ENCODE peak calls at places on chromosomes 7 and 10, in seven cellular contexts. O is mesothelial cell of epicardium, I is T-helper 9 cell, D is GM23248, E is SK-N-DZ, Q is T47D, Y is GM12865. W is an unnamed sample.

GRCh38 chr10:14556285-14556956 is 218.3 kb downstream of the FAM107B start:
- DNase-seq in O (no peak), I (no peak), D (no peak), E (no peak), Q (peak), Y (peak), W (no peak)

GRCh38 chr10:689433-690226 is at the start of gene DIP2C:
- DNase-seq in O (peak), I (no peak), D (peak), E (peak), Q (peak), Y (no peak), W (peak)

GRCh38 chr7:127588697-127589482 is 679 bp downstream of the ARF5 start:
- DNase-seq in O (peak), I (no peak), D (peak), E (peak), Q (peak), Y (peak), W (peak)

GRCh38 chr7:85525661-85526060 is 338.8 kb upstream of the SEMA3D start:
- DNase-seq in O (no peak), I (no peak), D (peak), E (no peak), Q (no peak), Y (no peak), W (no peak)

GRCh38 chr10:112689327-112689726 is 242.3 kb downstream of the VTI1A start:
- DNase-seq in O (peak), I (no peak), D (peak), E (peak), Q (peak), Y (no peak), W (no peak)

GRCh38 chr10:109962247-109962646 is 38.9 kb upstream of the XPNPEP1 start:
- DNase-seq in O (no peak), I (no peak), D (peak), E (no peak), Q (no peak), Y (no peak), W (no peak)

GRCh38 chr10:52740913-52741675 is 31.5 kb downstream of the MBL2 start:
- DNase-seq in O (peak), I (no peak), D (peak), E (peak), Q (peak), Y (peak), W (no peak)

GRCh38 chr7:30285067-30285530 is 702 bp downstream of the ZNRF2 start:
- DNase-seq in O (peak), I (peak), D (peak), E (no peak), Q (no peak), Y (peak), W (no peak)

GRCh38 chr10:133565441-133566294 is at the start of gene SYCE1:
- DNase-seq in O (no peak), I (no peak), D (no peak), E (no peak), Q (no peak), Y (no peak), W (no peak)

GRCh38 chr10:95214793-95215192 is 20.8 kb downstream of the ACSM6 start:
- DNase-seq in O (no peak), I (no peak), D (peak), E (no peak), Q (no peak), Y (no peak), W (no peak)

GRCh38 chr10:5457741-5458140 is 41.6 kb downstream of the CALML5 start:
- DNase-seq in O (no peak), I (no peak), D (no peak), E (no peak), Q (no peak), Y (no peak), W (no peak)

GRCh38 chr7:30183712-30184372 is 49.1 kb downstream of the MTURN start:
- DNase-seq in O (no peak), I (no peak), D (no peak), E (no peak), Q (peak), Y (no peak), W (no peak)

GRCh38 chr7:90957883-90958282 is 306.4 kb upstream of the FZD1 start:
- DNase-seq in O (no peak), I (no peak), D (no peak), E (no peak), Q (no peak), Y (no peak), W (no peak)

GRCh38 chr7:66326501-66327180 is 121.5 kb downstream of the TPST1 start:
- DNase-seq in O (no peak), I (no peak), D (peak), E (no peak), Q (no peak), Y (no peak), W (no peak)

GRCh38 chr10:89283174-89283987 is 18.5 kb upstream of the IFIT2 start:
- DNase-seq in O (no peak), I (no peak), D (peak), E (peak), Q (no peak), Y (no peak), W (no peak)

GRCh38 chr10:132143162-132143561 is 43.6 kb upstream of the DPYSL4 start:
- DNase-seq in O (no peak), I (no peak), D (no peak), E (peak), Q (no peak), Y (no peak), W (no peak)

GRCh38 chr10:36017141-36017540 is 375.0 kb upstream of the FZD8 start:
- DNase-seq in O (no peak), I (no peak), D (peak), E (no peak), Q (no peak), Y (no peak), W (no peak)

GRCh38 chr10:821322-821721 is 110.2 kb downstream of the LARP4B start:
- DNase-seq in O (no peak), I (no peak), D (peak), E (no peak), Q (no peak), Y (no peak), W (no peak)

GRCh38 chr7:83413425-83413824 is 235.5 kb downstream of the SEMA3E start:
- DNase-seq in O (no peak), I (no peak), D (peak), E (no peak), Q (no peak), Y (no peak), W (no peak)

GRCh38 chr7:77538186-77538907 is 1.3 kb downstream of the PTPN12 start:
- DNase-seq in O (peak), I (no peak), D (peak), E (peak), Q (peak), Y (peak), W (peak)

GRCh38 chr7:80721880-80722595 is 83.6 kb downstream of the CD36 start:
- DNase-seq in O (no peak), I (no peak), D (peak), E (no peak), Q (no peak), Y (no peak), W (no peak)

GRCh38 chr7:55075464-55075971 is 56.7 kb downstream of the EGFR start:
- DNase-seq in O (no peak), I (no peak), D (peak), E (no peak), Q (no peak), Y (no peak), W (no peak)

GRCh38 chr7:17706734-17707133 is 233.6 kb downstream of the SNX13 start:
- DNase-seq in O (peak), I (peak), D (peak), E (peak), Q (peak), Y (peak), W (peak)

GRCh38 chr7:158684329-158684728 is 20.3 kb downstream of the NCAPG2 start:
- DNase-seq in O (no peak), I (no peak), D (peak), E (no peak), Q (no peak), Y (no peak), W (no peak)

GRCh38 chr10:4315529-4315928 is 510.5 kb upstream of the AKR1E2 start:
- DNase-seq in O (no peak), I (no peak), D (peak), E (no peak), Q (no peak), Y (no peak), W (no peak)

W was measured in lung.